ENCODE peak calls at places on chromosomes 13 and 19, in five cellular contexts. I is thoracic aorta; O is activated T-helper 1 cell treated with anti-CD3 and anti-CD28 coated beads, Interleukin-12 subunit alpha, Interleukin-12 subunit beta, Interleukin-2, Interleukin-4 antibody, amounts not matched to agents 30 ng/mL and 10 ng/mL and 1 ng/mL, durations not matched to agents 14 hours and 24 hours and 36 hours; A is GM23338; G is hypothalamus. T is an unnamed sample.

GRCh38 chr13:48233097-48233885 is at the start of gene ITM2B:
- DNase-seq in A (peak), G (peak), I (no peak), O (peak), T (peak)

GRCh38 chr13:113062691-113063090 is 42.9 kb upstream of the F7 start:
- DNase-seq in A (no peak), G (no peak), O (no peak), I (no peak), T (no peak)

GRCh38 chr19:18130523-18131242 is 22.3 kb upstream of the PIK3R2 start:
- DNase-seq in G (no peak), O (no peak), I (no peak), A (no peak), T (no peak)

GRCh38 chr19:3608750-3609322 is 2.2 kb upstream of the TBXA2R start:
- DNase-seq in G (no peak), O (no peak), A (no peak), I (no peak), T (no peak)

GRCh38 chr19:39934584-39935233 is at the start of gene FCGBP:
- DNase-seq in I (no peak), A (no peak), O (no peak), G (no peak), T (no peak)

GRCh38 chr13:65600702-65601101 is 1629.4 kb downstream of the PCDH9 start:
- DNase-seq in G (no peak), A (no peak), O (no peak), I (no peak), T (no peak)

GRCh38 chr13:88857256-88857655 is 1186.1 kb downstream of the SLITRK5 start:
- DNase-seq in I (no peak), A (no peak), G (no peak), O (no peak), T (no peak)

GRCh38 chr19:16849168-16849567 is 20.0 kb downstream of the SIN3B start:
- DNase-seq in G (no peak), A (no peak), I (no peak), O (no peak), T (no peak)

GRCh38 chr19:36604656-36605100 is 435 bp upstream of the ZNF382 start:
- DNase-seq in I (peak), O (peak), G (no peak), A (peak), T (peak)

GRCh38 chr13:35475131-35475959 is 1.1 kb downstream of the MAB21L1 start:
- DNase-seq in I (no peak), A (peak), G (no peak), O (no peak), T (peak)

GRCh38 chr19:11125994-11126685 is 29.4 kb downstream of the SPC24 start:
- DNase-seq in I (peak), G (peak), O (peak), A (peak), T (peak)